ENCODE peak calls at places on chromosomes 16 and 17, in nine cellular contexts. One of them, this sample, is unnamed.

GRCh38 chr17:73196500-73196899 is 3.6 kb downstream of the COG1 start:
- DNase-seq in CD4-positive, alpha-beta T cell: no peak
- DNase-seq in islet precursor cell: peak; percentile 88
- DNase-seq in psoas muscle: peak; percentile 63
- DNase-seq in mesendoderm: peak; percentile 71
- DNase-seq in GM13977: no peak
- DNase-seq in NCI-H1092 treated with DMSO at 0.1 percent for 48 hours: peak; percentile 85
- DNase-seq in naive B cell: no peak
- DNase-seq in left ventricle myocardium inferior: no peak
- DNase-seq in this sample: no peak

GRCh38 chr17:596287-596686 is 118.4 kb downstream of the VPS53 start:
- DNase-seq in NCI-H1092 treated with DMSO at 0.1 percent for 48 hours: no peak
- DNase-seq in mesendoderm: no peak
- DNase-seq in CD4-positive, alpha-beta T cell: no peak
- DNase-seq in GM13977: no peak
- DNase-seq in naive B cell: no peak
- DNase-seq in islet precursor cell: no peak
- DNase-seq in psoas muscle: no peak
- DNase-seq in left ventricle myocardium inferior: no peak
- DNase-seq in this sample: no peak

GRCh38 chr16:64051826-64052225 is 1070.0 kb downstream of the CDH11 start:
- DNase-seq in CD4-positive, alpha-beta T cell: no peak
- DNase-seq in psoas muscle: no peak
- DNase-seq in mesendoderm: peak; percentile 47
- DNase-seq in NCI-H1092 treated with DMSO at 0.1 percent for 48 hours: peak; percentile 4
- DNase-seq in naive B cell: no peak
- DNase-seq in islet precursor cell: no peak
- DNase-seq in left ventricle myocardium inferior: no peak
- DNase-seq in GM13977: no peak
- DNase-seq in this sample: no peak

GRCh38 chr17:61447358-61447757 is 4.9 kb upstream of the TBX4 start:
- DNase-seq in GM13977: no peak
- DNase-seq in left ventricle myocardium inferior: no peak
- DNase-seq in islet precursor cell: peak; percentile 47
- DNase-seq in psoas muscle: no peak
- DNase-seq in mesendoderm: no peak
- DNase-seq in NCI-H1092 treated with DMSO at 0.1 percent for 48 hours: no peak
- DNase-seq in naive B cell: no peak
- DNase-seq in CD4-positive, alpha-beta T cell: no peak
- DNase-seq in this sample: no peak

GRCh38 chr17:17408236-17408794 is 68.5 kb upstream of the MED9 start:
- DNase-seq in mesendoderm: no peak
- DNase-seq in GM13977: no peak
- DNase-seq in left ventricle myocardium inferior: no peak
- DNase-seq in islet precursor cell: no peak
- DNase-seq in psoas muscle: peak; percentile 17
- DNase-seq in NCI-H1092 treated with DMSO at 0.1 percent for 48 hours: no peak
- DNase-seq in CD4-positive, alpha-beta T cell: no peak
- DNase-seq in naive B cell: no peak
- DNase-seq in this sample: no peak

GRCh38 chr17:70675070-70675590 is 505.8 kb downstream of the KCNJ2 start:
- DNase-seq in left ventricle myocardium inferior: no peak
- DNase-seq in psoas muscle: no peak
- DNase-seq in GM13977: no peak
- DNase-seq in CD4-positive, alpha-beta T cell: no peak
- DNase-seq in NCI-H1092 treated with DMSO at 0.1 percent for 48 hours: no peak
- DNase-seq in mesendoderm: no peak
- DNase-seq in islet precursor cell: no peak
- DNase-seq in naive B cell: no peak
- DNase-seq in this sample: no peak

GRCh38 chr16:31435341-31436220 is 7.0 kb downstream of the ZNF843 start:
- DNase-seq in CD4-positive, alpha-beta T cell: no peak
- DNase-seq in mesendoderm: no peak
- DNase-seq in GM13977: no peak
- DNase-seq in islet precursor cell: peak; percentile 50
- DNase-seq in psoas muscle: peak; percentile 44
- DNase-seq in naive B cell: no peak
- DNase-seq in NCI-H1092 treated with DMSO at 0.1 percent for 48 hours: no peak
- DNase-seq in left ventricle myocardium inferior: no peak
- DNase-seq in this sample: no peak

GRCh38 chr17:19644493-19645210 is 3.9 kb upstream of the ALDH3A2 start:
- DNase-seq in NCI-H1092 treated with DMSO at 0.1 percent for 48 hours: no peak
- DNase-seq in left ventricle myocardium inferior: no peak
- DNase-seq in islet precursor cell: no peak
- DNase-seq in mesendoderm: no peak
- DNase-seq in psoas muscle: no peak
- DNase-seq in GM13977: no peak
- DNase-seq in CD4-positive, alpha-beta T cell: no peak
- DNase-seq in naive B cell: no peak
- DNase-seq in this sample: no peak

GRCh38 chr16:69150146-69150865 is 17.9 kb downstream of the UTP4 start:
- DNase-seq in NCI-H1092 treated with DMSO at 0.1 percent for 48 hours: peak; percentile 48
- DNase-seq in naive B cell: peak; percentile 59
- DNase-seq in CD4-positive, alpha-beta T cell: peak; percentile 33
- DNase-seq in left ventricle myocardium inferior: no peak
- DNase-seq in GM13977: peak; percentile 70
- DNase-seq in islet precursor cell: peak; percentile 70
- DNase-seq in psoas muscle: no peak
- DNase-seq in mesendoderm: peak; percentile 80
- DNase-seq in this sample: peak; percentile 71

GRCh38 chr17:80187493-80187892 is 17.7 kb downstream of the CARD14 start:
- DNase-seq in GM13977: no peak
- DNase-seq in NCI-H1092 treated with DMSO at 0.1 percent for 48 hours: no peak
- DNase-seq in CD4-positive, alpha-beta T cell: no peak
- DNase-seq in naive B cell: no peak
- DNase-seq in left ventricle myocardium inferior: peak; percentile 66
- DNase-seq in psoas muscle: peak; percentile 81
- DNase-seq in mesendoderm: no peak
- DNase-seq in islet precursor cell: no peak
- DNase-seq in this sample: no peak

GRCh38 chr17:82502207-82502606 is 17.3 kb upstream of the FOXK2 start:
- DNase-seq in GM13977: no peak
- DNase-seq in NCI-H1092 treated with DMSO at 0.1 percent for 48 hours: no peak
- DNase-seq in islet precursor cell: no peak
- DNase-seq in mesendoderm: no peak
- DNase-seq in naive B cell: no peak
- DNase-seq in left ventricle myocardium inferior: no peak
- DNase-seq in CD4-positive, alpha-beta T cell: no peak
- DNase-seq in psoas muscle: no peak
- DNase-seq in this sample: no peak

GRCh38 chr16:89931305-89931896 is 8.3 kb downstream of the TUBB3 start:
- DNase-seq in NCI-H1092 treated with DMSO at 0.1 percent for 48 hours: no peak
- DNase-seq in naive B cell: no peak
- DNase-seq in mesendoderm: no peak
- DNase-seq in GM13977: no peak
- DNase-seq in islet precursor cell: no peak
- DNase-seq in CD4-positive, alpha-beta T cell: no peak
- DNase-seq in left ventricle myocardium inferior: no peak
- DNase-seq in psoas muscle: no peak
- DNase-seq in this sample: no peak

GRCh38 chr17:8222630-8223355 is 12.4 kb upstream of the AURKB start:
- DNase-seq in NCI-H1092 treated with DMSO at 0.1 percent for 48 hours: peak; percentile 83
- DNase-seq in islet precursor cell: peak; percentile 98
- DNase-seq in GM13977: peak; percentile 71
- DNase-seq in psoas muscle: peak; percentile 97
- DNase-seq in mesendoderm: peak; percentile 96
- DNase-seq in left ventricle myocardium inferior: peak; percentile 95
- DNase-seq in CD4-positive, alpha-beta T cell: peak; percentile 89
- DNase-seq in naive B cell: peak; percentile 89
- DNase-seq in this sample: peak; percentile 91

GRCh38 chr17:48604770-48605329 is at the start of gene HOXB6:
- DNase-seq in NCI-H1092 treated with DMSO at 0.1 percent for 48 hours: no peak
- DNase-seq in GM13977: no peak
- DNase-seq in islet precursor cell: no peak
- DNase-seq in left ventricle myocardium inferior: no peak
- DNase-seq in psoas muscle: no peak
- DNase-seq in mesendoderm: no peak
- DNase-seq in naive B cell: no peak
- DNase-seq in CD4-positive, alpha-beta T cell: no peak
- DNase-seq in this sample: no peak

GRCh38 chr16:85982563-85982939 is 83.6 kb downstream of the IRF8 start:
- DNase-seq in left ventricle myocardium inferior: peak; percentile 48
- DNase-seq in naive B cell: no peak
- DNase-seq in islet precursor cell: no peak
- DNase-seq in NCI-H1092 treated with DMSO at 0.1 percent for 48 hours: no peak
- DNase-seq in CD4-positive, alpha-beta T cell: no peak
- DNase-seq in mesendoderm: no peak
- DNase-seq in GM13977: no peak
- DNase-seq in psoas muscle: peak; percentile 66
- DNase-seq in this sample: no peak

GRCh38 chr17:78924481-78925151 is 571 bp downstream of the TIMP2 start:
- DNase-seq in psoas muscle: peak; percentile 66
- DNase-seq in GM13977: no peak
- DNase-seq in islet precursor cell: peak; percentile 79
- DNase-seq in naive B cell: no peak
- DNase-seq in mesendoderm: peak; percentile 82
- DNase-seq in left ventricle myocardium inferior: no peak
- DNase-seq in NCI-H1092 treated with DMSO at 0.1 percent for 48 hours: no peak
- DNase-seq in CD4-positive, alpha-beta T cell: no peak
- DNase-seq in this sample: no peak

GRCh38 chr17:18224428-18225120 is 861 bp upstream of the LLGL1 start:
- DNase-seq in CD4-positive, alpha-beta T cell: no peak
- DNase-seq in mesendoderm: peak; percentile 98
- DNase-seq in psoas muscle: no peak
- DNase-seq in naive B cell: no peak
- DNase-seq in islet precursor cell: peak; percentile 96
- DNase-seq in GM13977: no peak
- DNase-seq in NCI-H1092 treated with DMSO at 0.1 percent for 48 hours: no peak
- DNase-seq in left ventricle myocardium inferior: peak; percentile 42
- DNase-seq in this sample: no peak

GRCh38 chr16:3665508-3665907 is 11.0 kb downstream of the DNASE1 start:
- DNase-seq in CD4-positive, alpha-beta T cell: peak; percentile 10
- DNase-seq in left ventricle myocardium inferior: no peak
- DNase-seq in islet precursor cell: no peak
- DNase-seq in NCI-H1092 treated with DMSO at 0.1 percent for 48 hours: no peak
- DNase-seq in GM13977: no peak
- DNase-seq in naive B cell: no peak
- DNase-seq in psoas muscle: peak; percentile 38
- DNase-seq in mesendoderm: no peak
- DNase-seq in this sample: peak; percentile 56

GRCh38 chr16:15874745-15875314 is 13.6 kb downstream of the CEP20 start:
- DNase-seq in NCI-H1092 treated with DMSO at 0.1 percent for 48 hours: peak; percentile 5
- DNase-seq in psoas muscle: peak; percentile 65
- DNase-seq in mesendoderm: peak; percentile 77
- DNase-seq in CD4-positive, alpha-beta T cell: no peak
- DNase-seq in naive B cell: no peak
- DNase-seq in left ventricle myocardium inferior: peak; percentile 36
- DNase-seq in GM13977: no peak
- DNase-seq in islet precursor cell: peak; percentile 69
- DNase-seq in this sample: no peak

GRCh38 chr17:58587713-58588117 is 73.3 kb upstream of the MTMR4 start:
- DNase-seq in psoas muscle: peak; percentile 52
- DNase-seq in GM13977: peak; percentile 66
- DNase-seq in naive B cell: peak; percentile 35
- DNase-seq in islet precursor cell: peak; percentile 92
- DNase-seq in mesendoderm: peak; percentile 83
- DNase-seq in left ventricle myocardium inferior: peak; percentile 42
- DNase-seq in CD4-positive, alpha-beta T cell: peak; percentile 49
- DNase-seq in NCI-H1092 treated with DMSO at 0.1 percent for 48 hours: peak; percentile 48
- DNase-seq in this sample: peak; percentile 76

GRCh38 chr16:88633684-88634140 is 4.7 kb upstream of the IL17C start:
- DNase-seq in naive B cell: peak; percentile 85
- DNase-seq in islet precursor cell: peak; percentile 92
- DNase-seq in mesendoderm: peak; percentile 86
- DNase-seq in psoas muscle: no peak
- DNase-seq in CD4-positive, alpha-beta T cell: peak; percentile 31
- DNase-seq in GM13977: peak; percentile 87
- DNase-seq in NCI-H1092 treated with DMSO at 0.1 percent for 48 hours: no peak
- DNase-seq in left ventricle myocardium inferior: no peak
- DNase-seq in this sample: peak; percentile 46

GRCh38 chr16:79602615-79603014 is 2.1 kb upstream of the MAF start:
- DNase-seq in psoas muscle: no peak
- DNase-seq in islet precursor cell: no peak
- DNase-seq in GM13977: no peak
- DNase-seq in naive B cell: no peak
- DNase-seq in CD4-positive, alpha-beta T cell: no peak
- DNase-seq in left ventricle myocardium inferior: no peak
- DNase-seq in mesendoderm: no peak
- DNase-seq in NCI-H1092 treated with DMSO at 0.1 percent for 48 hours: no peak
- DNase-seq in this sample: no peak

GRCh38 chr16:4947722-4948503 is 10.2 kb upstream of the SEC14L5 start:
- DNase-seq in NCI-H1092 treated with DMSO at 0.1 percent for 48 hours: peak; percentile 8
- DNase-seq in GM13977: no peak
- DNase-seq in CD4-positive, alpha-beta T cell: no peak
- DNase-seq in naive B cell: no peak
- DNase-seq in mesendoderm: peak; percentile 91
- DNase-seq in islet precursor cell: peak; percentile 78
- DNase-seq in psoas muscle: no peak
- DNase-seq in left ventricle myocardium inferior: no peak
- DNase-seq in this sample: no peak

GRCh38 chr17:7574176-7574953 is 5.1 kb upstream of the CD68 start:
- DNase-seq in psoas muscle: no peak
- DNase-seq in mesendoderm: no peak
- DNase-seq in islet precursor cell: no peak
- DNase-seq in CD4-positive, alpha-beta T cell: no peak
- DNase-seq in left ventricle myocardium inferior: no peak
- DNase-seq in naive B cell: no peak
- DNase-seq in GM13977: no peak
- DNase-seq in NCI-H1092 treated with DMSO at 0.1 percent for 48 hours: no peak
- DNase-seq in this sample: no peak

GRCh38 chr17:6135216-6135615 is 65.0 kb downstream of the WSCD1 start:
- DNase-seq in psoas muscle: no peak
- DNase-seq in left ventricle myocardium inferior: no peak
- DNase-seq in CD4-positive, alpha-beta T cell: no peak
- DNase-seq in naive B cell: no peak
- DNase-seq in islet precursor cell: no peak
- DNase-seq in GM13977: no peak
- DNase-seq in NCI-H1092 treated with DMSO at 0.1 percent for 48 hours: no peak
- DNase-seq in mesendoderm: no peak
- DNase-seq in this sample: no peak

GRCh38 chr16:10886739-10887269 is 9.8 kb downstream of the CIITA start:
- DNase-seq in GM13977: peak; percentile 50
- DNase-seq in NCI-H1092 treated with DMSO at 0.1 percent for 48 hours: no peak
- DNase-seq in CD4-positive, alpha-beta T cell: no peak
- DNase-seq in naive B cell: peak; percentile 56
- DNase-seq in psoas muscle: no peak
- DNase-seq in islet precursor cell: no peak
- DNase-seq in mesendoderm: no peak
- DNase-seq in left ventricle myocardium inferior: no peak
- DNase-seq in this sample: no peak

GRCh38 chr16:75320435-75320834 is 69.0 kb upstream of the BCAR1 start:
- DNase-seq in psoas muscle: no peak
- DNase-seq in GM13977: no peak
- DNase-seq in NCI-H1092 treated with DMSO at 0.1 percent for 48 hours: no peak
- DNase-seq in CD4-positive, alpha-beta T cell: no peak
- DNase-seq in islet precursor cell: no peak
- DNase-seq in mesendoderm: peak; percentile 50
- DNase-seq in naive B cell: no peak
- DNase-seq in left ventricle myocardium inferior: no peak
- DNase-seq in this sample: no peak

GRCh38 chr16:27468941-27469531 is 67.1 kb downstream of the IL21R start:
- DNase-seq in psoas muscle: no peak
- DNase-seq in naive B cell: no peak
- DNase-seq in islet precursor cell: no peak
- DNase-seq in left ventricle myocardium inferior: no peak
- DNase-seq in CD4-positive, alpha-beta T cell: no peak
- DNase-seq in NCI-H1092 treated with DMSO at 0.1 percent for 48 hours: no peak
- DNase-seq in mesendoderm: no peak
- DNase-seq in GM13977: no peak
- DNase-seq in this sample: no peak

GRCh38 chr16:85436636-85437160 is 176.4 kb upstream of the GSE1 start:
- DNase-seq in CD4-positive, alpha-beta T cell: no peak
- DNase-seq in GM13977: no peak
- DNase-seq in NCI-H1092 treated with DMSO at 0.1 percent for 48 hours: no peak
- DNase-seq in mesendoderm: peak; percentile 74
- DNase-seq in islet precursor cell: no peak
- DNase-seq in naive B cell: no peak
- DNase-seq in left ventricle myocardium inferior: no peak
- DNase-seq in psoas muscle: no peak
- DNase-seq in this sample: no peak

GRCh38 chr17:28113269-28113668 is 70.8 kb downstream of the NLK start:
- DNase-seq in psoas muscle: no peak
- DNase-seq in islet precursor cell: no peak
- DNase-seq in left ventricle myocardium inferior: no peak
- DNase-seq in naive B cell: no peak
- DNase-seq in GM13977: no peak
- DNase-seq in NCI-H1092 treated with DMSO at 0.1 percent for 48 hours: no peak
- DNase-seq in mesendoderm: no peak
- DNase-seq in CD4-positive, alpha-beta T cell: no peak
- DNase-seq in this sample: no peak

GRCh38 chr17:27323538-27324212 is 29.8 kb downstream of the WSB1 start:
- DNase-seq in GM13977: no peak
- DNase-seq in islet precursor cell: peak; percentile 87
- DNase-seq in mesendoderm: peak; percentile 66
- DNase-seq in CD4-positive, alpha-beta T cell: no peak
- DNase-seq in naive B cell: no peak
- DNase-seq in NCI-H1092 treated with DMSO at 0.1 percent for 48 hours: no peak
- DNase-seq in psoas muscle: peak; percentile 85
- DNase-seq in left ventricle myocardium inferior: peak; percentile 80
- DNase-seq in this sample: no peak

This sample was measured in naive thymus-derived CD8-positive, alpha-beta T cell.